ENCODE peak calls at places on chromosome 6, in four cellular contexts. One of them, this sample, is unnamed.

GRCh38 chr6:10451828-10452509 is 37.1 kb upstream of the TFAP2A start:
- DNase-seq in testis: peak
- DNase-seq in body of pancreas: no peak
- DNase-seq in HepG2: no peak
- DNase-seq in this sample: no peak

GRCh38 chr6:21164768-21165326 is 428.7 kb upstream of the SOX4 start:
- DNase-seq in testis: no peak
- DNase-seq in body of pancreas: no peak
- DNase-seq in HepG2: no peak
- DNase-seq in this sample: no peak

GRCh38 chr6:113067612-113068262 is 720.6 kb downstream of the RFPL4B start:
- DNase-seq in body of pancreas: no peak
- DNase-seq in HepG2: no peak
- DNase-seq in testis: no peak
- DNase-seq in this sample: no peak

GRCh38 chr6:68718379-68719073 is 83.4 kb downstream of the ADGRB3 start:
- DNase-seq in HepG2: no peak
- DNase-seq in body of pancreas: no peak
- DNase-seq in testis: no peak
- DNase-seq in this sample: no peak

GRCh38 chr6:155154158-155154830 is 109.5 kb upstream of the CLDN20 start:
- DNase-seq in testis: no peak
- DNase-seq in body of pancreas: no peak
- DNase-seq in HepG2: peak
- DNase-seq in this sample: no peak

GRCh38 chr6:90288404-90288803 is 8.2 kb downstream of the BACH2 start:
- DNase-seq in testis: no peak
- DNase-seq in HepG2: no peak
- DNase-seq in body of pancreas: no peak
- DNase-seq in this sample: no peak

GRCh38 chr6:163459007-163459406 is 44.5 kb downstream of the QKI start:
- DNase-seq in body of pancreas: no peak
- DNase-seq in HepG2: no peak
- DNase-seq in testis: no peak
- DNase-seq in this sample: no peak

GRCh38 chr6:85403331-85404015 is 46.4 kb upstream of the NT5E start:
- DNase-seq in HepG2: no peak
- DNase-seq in testis: no peak
- DNase-seq in body of pancreas: no peak
- DNase-seq in this sample: no peak

GRCh38 chr6:170378502-170378901 is 71.9 kb downstream of the FAM120B start:
- DNase-seq in testis: no peak
- DNase-seq in HepG2: no peak
- DNase-seq in body of pancreas: no peak
- DNase-seq in this sample: no peak

GRCh38 chr6:163412345-163412744 is 2.2 kb upstream of the QKI start:
- DNase-seq in testis: no peak
- DNase-seq in body of pancreas: no peak
- DNase-seq in HepG2: no peak
- DNase-seq in this sample: no peak

GRCh38 chr6:108961985-108962384 is 113.8 kb downstream of the ARMC2 start:
- DNase-seq in testis: no peak
- DNase-seq in body of pancreas: no peak
- DNase-seq in HepG2: no peak
- DNase-seq in this sample: no peak

GRCh38 chr6:150119256-150119655 is 23.6 kb upstream of the PPP1R14C start:
- DNase-seq in HepG2: no peak
- DNase-seq in body of pancreas: no peak
- DNase-seq in testis: no peak
- DNase-seq in this sample: no peak

GRCh38 chr6:32046450-32047083 is 8.4 kb downstream of the CYP21A2 start:
- DNase-seq in testis: peak
- DNase-seq in HepG2: peak
- DNase-seq in body of pancreas: no peak
- DNase-seq in this sample: no peak

GRCh38 chr6:44004625-44005506 is 122.4 kb downstream of the MRPL14 start:
- DNase-seq in body of pancreas: peak
- DNase-seq in HepG2: no peak
- DNase-seq in testis: no peak
- DNase-seq in this sample: no peak

GRCh38 chr6:24357336-24358218 is at the start of gene DCDC2:
- DNase-seq in HepG2: peak
- DNase-seq in testis: peak
- DNase-seq in body of pancreas: peak
- DNase-seq in this sample: no peak
- TF ChIP-seq POLR2A in HepG2: peak
- TF ChIP-seq POLR2A in testis: no peak
- TF ChIP-seq POLR2A in body of pancreas: peak
- TF ChIP-seq POLR2A in this sample: no peak

DNA sequence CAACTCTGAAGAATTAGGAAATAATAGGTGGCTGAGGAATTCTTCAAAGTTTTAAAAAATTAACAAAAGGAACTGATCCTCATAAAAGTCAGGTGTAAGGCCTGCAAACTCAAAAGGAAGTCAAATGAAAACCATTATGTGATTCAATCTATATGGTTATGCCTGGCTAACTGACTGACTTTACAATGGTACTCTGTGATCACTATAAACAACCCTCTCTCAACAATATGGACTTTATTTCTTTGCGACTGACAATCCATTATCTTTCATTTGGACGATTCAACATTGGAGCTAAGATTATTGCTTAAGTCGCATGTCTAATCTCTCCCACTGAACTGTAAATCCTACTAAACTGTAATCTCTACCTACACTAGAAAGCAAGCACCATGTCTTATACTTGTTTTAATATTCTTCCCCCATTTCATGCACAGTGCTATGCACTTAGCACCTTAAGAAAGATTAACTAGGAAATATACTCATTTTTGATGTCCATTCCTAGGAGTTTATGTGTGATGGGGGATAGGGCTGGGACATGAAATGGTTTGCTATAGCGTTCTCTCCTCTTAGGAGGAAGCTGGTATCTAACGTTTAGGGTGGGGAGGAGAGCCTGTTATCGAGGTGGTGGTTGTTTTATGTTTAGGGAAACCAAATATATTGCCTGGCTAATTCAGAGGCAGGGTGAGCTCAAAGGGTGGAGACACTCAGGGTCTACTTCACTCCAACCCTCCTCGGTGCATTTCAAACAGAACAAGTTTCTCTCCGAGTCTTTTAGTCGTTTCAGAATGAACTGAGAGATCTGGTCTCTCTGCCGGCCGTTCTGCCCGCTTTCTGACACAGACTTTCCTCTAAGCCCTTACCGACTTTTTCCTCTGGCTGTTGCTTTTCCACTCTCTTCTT is 1.3 kb downstream of the STK38 start:
- DNase-seq in HepG2: no peak
- DNase-seq in body of pancreas: peak
- DNase-seq in testis: peak
- DNase-seq in this sample: no peak
- H3K27ac ChIP-seq in HepG2: peak
- H3K27ac ChIP-seq in body of pancreas: peak
- H3K27ac ChIP-seq in testis: peak
- H3K27ac ChIP-seq in this sample: peak

DNA sequence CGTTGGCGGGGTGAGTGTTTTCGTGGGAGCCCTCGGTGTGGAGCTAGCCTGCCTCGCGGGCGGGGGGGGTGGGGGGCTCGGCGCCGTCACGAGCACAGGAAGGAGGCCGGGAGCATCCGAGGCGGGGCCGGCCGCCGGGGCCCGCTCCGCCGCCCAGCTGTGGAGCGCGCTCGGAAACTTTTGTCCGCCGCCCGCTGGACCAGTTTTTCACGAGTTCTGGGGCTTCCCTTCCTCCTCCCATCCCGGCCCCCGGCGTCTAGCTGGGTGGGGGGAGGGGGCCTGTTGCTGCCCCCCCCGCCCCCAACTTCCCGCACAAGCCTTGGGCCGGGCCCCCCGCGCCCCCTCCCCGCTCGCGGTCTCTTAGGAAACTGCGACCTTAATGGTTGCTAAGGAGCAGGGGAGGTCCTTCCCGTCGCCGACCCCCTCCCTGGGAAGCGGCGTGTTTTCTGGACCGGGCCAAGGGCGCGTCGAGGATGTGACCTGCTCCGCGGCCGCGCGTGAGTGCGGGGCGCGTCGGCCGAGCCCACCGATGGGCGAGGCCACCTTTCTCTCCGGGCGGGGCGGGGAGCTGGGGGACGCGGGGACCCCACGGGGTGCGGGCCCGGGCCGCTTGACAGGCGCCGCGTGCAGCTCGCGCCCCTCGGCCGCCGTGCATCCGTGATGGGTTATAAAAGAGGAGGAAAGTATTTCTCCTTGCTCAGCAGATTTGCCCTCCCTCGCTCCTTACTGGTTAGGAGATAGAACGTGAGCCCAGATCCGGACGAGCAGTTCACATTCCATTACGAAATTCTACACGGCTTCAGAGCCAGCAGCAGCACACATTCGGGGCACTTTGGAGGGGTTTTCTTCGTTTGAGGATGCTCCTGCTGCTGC is 1.4 kb downstream of the RREB1 start:
- DNase-seq in body of pancreas: peak
- DNase-seq in HepG2: peak
- DNase-seq in testis: peak
- DNase-seq in this sample: no peak
- TF ChIP-seq POLR2A in body of pancreas: peak
- TF ChIP-seq POLR2A in HepG2: no peak
- TF ChIP-seq POLR2A in testis: no peak
- TF ChIP-seq POLR2A in this sample: no peak

GRCh38 chr6:63598001-63598250 is 25.6 kb downstream of the LOC128125822 start:
- DNase-seq in HepG2: no peak
- DNase-seq in testis: no peak
- DNase-seq in body of pancreas: no peak
- DNase-seq in this sample: no peak
- H3K27ac ChIP-seq in HepG2: peak
- H3K27ac ChIP-seq in testis: no peak
- H3K27ac ChIP-seq in body of pancreas: peak
- H3K27ac ChIP-seq in this sample: no peak

DNA sequence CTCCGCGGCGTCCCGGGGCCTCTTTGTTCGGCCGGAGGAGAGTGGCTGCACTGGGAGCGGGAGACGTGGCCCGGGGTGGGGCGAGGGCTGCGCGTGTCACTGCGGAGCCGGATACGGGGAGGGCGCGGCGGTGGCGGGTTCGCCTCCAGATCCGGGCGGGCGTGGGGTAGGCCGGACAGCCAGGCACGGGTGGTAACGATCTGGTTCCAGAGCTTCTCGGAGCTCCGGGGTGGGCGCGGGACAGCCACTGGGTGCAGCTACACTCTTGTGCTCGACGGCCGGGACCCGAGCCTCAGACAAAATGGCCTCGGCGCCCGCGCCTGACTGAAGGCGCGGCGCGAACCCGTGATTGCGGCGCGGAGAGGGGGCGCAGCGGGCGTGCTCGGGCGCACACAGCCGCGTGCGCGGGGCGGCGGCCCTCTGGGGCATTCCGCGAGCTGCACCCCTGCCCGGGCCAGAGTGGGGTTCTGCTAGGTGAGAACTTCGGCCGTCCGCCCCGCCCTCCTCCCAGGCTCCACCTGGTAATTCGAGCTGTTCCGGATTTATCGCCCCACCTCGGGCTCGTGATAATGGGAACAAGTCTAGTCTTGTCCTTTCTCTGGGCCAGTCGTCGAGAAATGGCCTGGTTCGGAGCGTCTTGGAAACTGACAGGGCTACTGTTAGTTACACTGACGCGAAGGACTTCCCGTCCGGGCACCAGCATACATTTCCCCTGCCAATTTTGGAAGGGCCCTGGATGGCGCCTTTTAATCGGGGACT is 1.0 kb downstream of the LOC128125822 start:
- DNase-seq in testis: peak
- DNase-seq in HepG2: peak
- DNase-seq in body of pancreas: peak
- DNase-seq in this sample: peak
- TF ChIP-seq POLR2A in testis: no peak
- TF ChIP-seq POLR2A in HepG2: peak
- TF ChIP-seq POLR2A in body of pancreas: peak
- TF ChIP-seq POLR2A in this sample: no peak

DNA sequence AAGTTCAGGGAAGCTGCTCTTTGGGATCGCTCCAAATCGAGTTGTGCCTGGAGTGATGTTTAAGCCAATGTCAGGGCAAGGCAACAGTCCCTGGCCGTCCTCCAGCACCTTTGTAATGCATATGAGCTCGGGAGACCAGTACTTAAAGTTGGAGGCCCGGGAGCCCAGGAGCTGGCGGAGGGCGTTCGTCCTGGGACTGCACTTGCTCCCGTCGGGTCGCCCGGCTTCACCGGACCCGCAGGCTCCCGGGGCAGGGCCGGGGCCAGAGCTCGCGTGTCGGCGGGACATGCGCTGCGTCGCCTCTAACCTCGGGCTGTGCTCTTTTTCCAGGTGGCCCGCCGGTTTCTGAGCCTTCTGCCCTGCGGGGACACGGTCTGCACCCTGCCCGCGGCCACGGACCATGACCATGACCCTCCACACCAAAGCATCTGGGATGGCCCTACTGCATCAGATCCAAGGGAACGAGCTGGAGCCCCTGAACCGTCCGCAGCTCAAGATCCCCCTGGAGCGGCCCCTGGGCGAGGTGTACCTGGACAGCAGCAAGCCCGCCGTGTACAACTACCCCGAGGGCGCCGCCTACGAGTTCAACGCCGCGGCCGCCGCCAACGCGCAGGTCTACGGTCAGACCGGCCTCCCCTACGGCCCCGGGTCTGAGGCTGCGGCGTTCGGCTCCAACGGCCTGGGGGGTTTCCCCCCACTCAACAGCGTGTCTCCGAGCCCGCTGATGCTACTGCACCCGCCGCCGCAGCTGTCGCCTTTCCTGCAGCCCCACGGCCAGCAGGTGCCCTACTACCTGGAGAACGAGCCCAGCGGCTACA is at the start of gene ESR1:
- DNase-seq in body of pancreas: peak
- DNase-seq in testis: peak
- DNase-seq in HepG2: no peak
- DNase-seq in this sample: no peak
- H3K27ac ChIP-seq in body of pancreas: no peak
- H3K27ac ChIP-seq in testis: no peak
- H3K27ac ChIP-seq in HepG2: no peak
- H3K27ac ChIP-seq in this sample: peak

This sample was measured in esophagus squamous epithelium.